ENCODE peak calls at places on chromosomes 13 and 19, in ten cellular contexts. Q, F, E, X, B, H, L, O, G and R are unnamed samples.
A peak's percentile ranks its signal among the peaks of the same experiment; 100 is the strongest.

GRCh38 chr13:22372261-22372660 is 701.4 kb downstream of the FGF9 start:
- DNase-seq in Q (no peak), F (no peak), E (no peak), X (no peak), B (no peak), H (no peak), L (no peak), O (no peak), G (no peak), R (no peak)

GRCh38 chr19:5128932-5129389 is 160.0 kb downstream of the KDM4B start:
- DNase-seq in Q (no peak), F (no peak), E (no peak), X (no peak), B (no peak), H (no peak), L (peak; percentile 80), O (no peak), G (peak; percentile 69), R (no peak)

GRCh38 chr19:17953316-17953801 is 13.5 kb upstream of the KCNN1 start:
- DNase-seq in Q (no peak), F (no peak), E (no peak), X (no peak), B (no peak), H (no peak), L (no peak), O (no peak), G (no peak), R (no peak)

GRCh38 chr13:45490068-45490467 is 25.3 kb downstream of the COG3 start:
- DNase-seq in Q (peak; percentile 12), F (no peak), E (no peak), X (no peak), B (no peak), H (no peak), L (peak; percentile 11), O (no peak), G (no peak), R (no peak)

GRCh38 chr19:31674503-31675186 is 325.4 kb upstream of the TSHZ3 start:
- DNase-seq in Q (no peak), F (no peak), E (no peak), X (no peak), B (no peak), H (no peak), L (no peak), O (no peak), G (no peak), R (no peak)

GRCh38 chr19:14089412-14089661 is 1.2 kb downstream of the SAMD1 start:
- DNase-seq in Q (peak; percentile 18), F (no peak), E (no peak), X (no peak), B (no peak), H (no peak), L (no peak), O (no peak), G (no peak), R (no peak)

GRCh38 chr13:110161112-110161897 is 145.7 kb downstream of the COL4A1 start:
- DNase-seq in Q (no peak), F (no peak), E (no peak), X (no peak), B (no peak), H (no peak), L (no peak), O (no peak), G (no peak), R (no peak)

GRCh38 chr19:38869836-38870607 is 8.1 kb downstream of the RINL start:
- DNase-seq in Q (peak; percentile 92), F (peak; percentile 94), E (peak; percentile 73), X (peak; percentile 94), B (no peak), H (no peak), L (peak; percentile 66), O (peak; percentile 42), G (peak; percentile 79), R (peak; percentile 96)

GRCh38 chr19:46748325-46749109 is 2.3 kb upstream of the STRN4 start:
- DNase-seq in Q (peak; percentile 84), F (peak; percentile 62), E (peak; percentile 90), X (peak; percentile 86), B (no peak), H (no peak), L (peak; percentile 78), O (no peak), G (no peak), R (no peak)

GRCh38 chr13:101204270-101205011 is 211.9 kb downstream of the NALCN start:
- DNase-seq in Q (no peak), F (no peak), E (no peak), X (no peak), B (no peak), H (no peak), L (no peak), O (no peak), G (no peak), R (no peak)

GRCh38 chr13:112897956-112898785 is 70.8 kb upstream of the MCF2L start:
- DNase-seq in Q (no peak), F (no peak), E (no peak), X (no peak), B (no peak), H (no peak), L (no peak), O (no peak), G (no peak), R (no peak)

GRCh38 chr19:1000095-1000494 is at the start of gene GRIN3B:
- DNase-seq in Q (peak; percentile 70), F (peak; percentile 42), E (no peak), X (peak; percentile 76), B (no peak), H (peak; percentile 39), L (peak; percentile 85), O (no peak), G (no peak), R (no peak)

GRCh38 chr13:27833206-27833605 is 40.9 kb downstream of the GSX1 start:
- DNase-seq in Q (no peak), F (no peak), E (no peak), X (no peak), B (no peak), H (no peak), L (no peak), O (no peak), G (no peak), R (peak; percentile 58)

GRCh38 chr13:108302279-108302678 is 32.8 kb downstream of the TNFSF13B start:
- DNase-seq in Q (no peak), F (no peak), E (no peak), X (no peak), B (no peak), H (no peak), L (no peak), O (no peak), G (no peak), R (no peak)

GRCh38 chr13:86870388-86870966 is 800.7 kb upstream of the SLITRK5 start:
- DNase-seq in Q (no peak), F (no peak), E (no peak), X (no peak), B (no peak), H (no peak), L (peak; percentile 22), O (no peak), G (no peak), R (no peak)

GRCh38 chr19:3958836-3959765 is 11.8 kb downstream of the DAPK3 start:
- DNase-seq in Q (no peak), F (no peak), E (no peak), X (no peak), B (no peak), H (no peak), L (no peak), O (no peak), G (no peak), R (no peak)

GRCh38 chr13:82933986-82934385 is 948.3 kb downstream of the SLITRK1 start:
- DNase-seq in Q (no peak), F (no peak), E (no peak), X (no peak), B (no peak), H (peak; percentile 5), L (no peak), O (no peak), G (no peak), R (no peak)

GRCh38 chr19:46000497-46001246 is 5.4 kb downstream of the CCDC61 start:
- DNase-seq in Q (peak; percentile 59), F (peak; percentile 73), E (no peak), X (peak; percentile 82), B (no peak), H (no peak), L (peak; percentile 67), O (peak; percentile 79), G (no peak), R (no peak)